ENCODE peak calls at places on chromosomes 6 and 20, in four cellular contexts. One of them, this sample, is unnamed.

GRCh38 chr20:48814633-48815032 is 13.2 kb downstream of the PREX1 start:
- DNase-seq in K562: no peak
- DNase-seq in SK-N-SH: no peak
- DNase-seq in GM12878: no peak
- DNase-seq in this sample: no peak

GRCh38 chr6:22980446-22980845 is 411.1 kb downstream of the HDGFL1 start:
- DNase-seq in K562: no peak
- DNase-seq in SK-N-SH: no peak
- DNase-seq in GM12878: no peak
- DNase-seq in this sample: no peak

GRCh38 chr6:37171141-37171969 is 1.4 kb downstream of the PIM1 start:
- DNase-seq in K562: peak
- DNase-seq in SK-N-SH: peak
- DNase-seq in GM12878: no peak
- DNase-seq in this sample: peak

GRCh38 chr20:25514195-25514594 is 71.1 kb downstream of the NINL start:
- DNase-seq in K562: no peak
- DNase-seq in SK-N-SH: no peak
- DNase-seq in GM12878: no peak
- DNase-seq in this sample: no peak

GRCh38 chr6:124882580-124883393 is 79.5 kb upstream of the RNF217 start:
- DNase-seq in K562: no peak
- DNase-seq in SK-N-SH: no peak
- DNase-seq in GM12878: no peak
- DNase-seq in this sample: no peak

GRCh38 chr6:112988748-112989147 is 641.6 kb downstream of the RFPL4B start:
- DNase-seq in K562: no peak
- DNase-seq in SK-N-SH: no peak
- DNase-seq in GM12878: no peak
- DNase-seq in this sample: no peak

GRCh38 chr6:27297484-27297856 is 14.6 kb downstream of the POM121L2 start:
- DNase-seq in K562: peak
- DNase-seq in SK-N-SH: no peak
- DNase-seq in GM12878: no peak
- DNase-seq in this sample: no peak

GRCh38 chr6:144417686-144418085 is 132.6 kb downstream of the UTRN start:
- DNase-seq in K562: no peak
- DNase-seq in SK-N-SH: no peak
- DNase-seq in GM12878: no peak
- DNase-seq in this sample: no peak

GRCh38 chr6:16582437-16583150 is 178.7 kb downstream of the ATXN1 start:
- DNase-seq in K562: no peak
- DNase-seq in SK-N-SH: no peak
- DNase-seq in GM12878: no peak
- DNase-seq in this sample: no peak

GRCh38 chr6:100121854-100122609 is 128.0 kb upstream of the MCHR2 start:
- DNase-seq in K562: no peak
- DNase-seq in SK-N-SH: no peak
- DNase-seq in GM12878: no peak
- DNase-seq in this sample: no peak
- TF ChIP-seq NRF1 in K562: no peak
- TF ChIP-seq NRF1 in SK-N-SH: no peak
- TF ChIP-seq NRF1 in GM12878: no peak
- TF ChIP-seq NRF1 in this sample: no peak

GRCh38 chr6:158031445-158032353 is 50.0 kb downstream of the SYNJ2 start:
- DNase-seq in K562: peak
- DNase-seq in SK-N-SH: peak
- DNase-seq in GM12878: no peak
- DNase-seq in this sample: no peak
- TF ChIP-seq NRF1 in K562: peak
- TF ChIP-seq NRF1 in SK-N-SH: no peak
- TF ChIP-seq NRF1 in GM12878: no peak
- TF ChIP-seq NRF1 in this sample: no peak

GRCh38 chr6:30006170-30007131 is 54.6 kb upstream of the POLR1H start:
- DNase-seq in K562: no peak
- DNase-seq in SK-N-SH: peak
- DNase-seq in GM12878: no peak
- DNase-seq in this sample: peak
- TF ChIP-seq NRF1 in K562: no peak
- TF ChIP-seq NRF1 in SK-N-SH: no peak
- TF ChIP-seq NRF1 in GM12878: no peak
- TF ChIP-seq NRF1 in this sample: no peak

GRCh38 chr20:62651285-62652021 is 9.2 kb downstream of the SLCO4A1 start:
- DNase-seq in K562: peak
- DNase-seq in SK-N-SH: peak
- DNase-seq in GM12878: peak
- DNase-seq in this sample: peak
- TF ChIP-seq NRF1 in K562: no peak
- TF ChIP-seq NRF1 in SK-N-SH: no peak
- TF ChIP-seq NRF1 in GM12878: no peak
- TF ChIP-seq NRF1 in this sample: no peak

This sample was measured in H1.